ENCODE peak calls at places on chromosomes 1 and 21, in nine cellular contexts. K is cerebellar cortex; O is glomerular endothelial cell; G is HFF-Myc; M is Daoy; S is neural crest cell; Z is HT-29; C is stimulated activated CD8-positive, alpha-beta memory T cell treated with anti-CD3 and anti-CD28 coated beads, Interleukin-15, amount 100 ng/mL, for 4 hours; D is GM12891. J is an unnamed sample.

GRCh38 chr1:145871994-145872411 is 13.1 kb upstream of the PIAS3 start:
- DNase-seq in G (no peak), K (peak; percentile 67), O (no peak), S (no peak), D (peak; percentile 41), Z (no peak), M (no peak), C (no peak), J (peak; percentile 15)

GRCh38 chr1:18805925-18806849 is 53.3 kb downstream of the TAS1R2 start:
- DNase-seq in G (no peak), O (no peak), K (no peak), Z (no peak), D (no peak), S (no peak), M (no peak), C (no peak), J (peak; percentile 4)

GRCh38 chr1:66374561-66375111 is 159.3 kb upstream of the SGIP1 start:
- DNase-seq in M (peak; percentile 78), Z (no peak), K (peak; percentile 16), C (no peak), O (no peak), S (no peak), D (no peak), G (no peak), J (peak; percentile 96)

GRCh38 chr1:155801149-155801548 is 55.9 kb downstream of the GON4L start:
- DNase-seq in G (no peak), M (peak; percentile 2), D (no peak), K (no peak), S (no peak), O (no peak), Z (no peak), C (no peak), J (no peak)

GRCh38 chr21:45836268-45836655 is 145.3 kb upstream of the COL6A1 start:
- DNase-seq in O (no peak), G (no peak), K (no peak), M (no peak), C (no peak), S (no peak), D (no peak), Z (no peak), J (peak; percentile 6)

GRCh38 chr1:32249831-32250525 is 1.1 kb upstream of the LCK start:
- DNase-seq in G (no peak), K (no peak), O (peak; percentile 91), M (peak; percentile 37), Z (no peak), C (peak; percentile 64), D (peak; percentile 72), S (no peak), J (peak; percentile 76)

GRCh38 chr1:29706936-29707335 is 470.6 kb downstream of the PTPRU start:
- DNase-seq in D (peak; percentile 75), M (peak; percentile 85), Z (no peak), S (peak; percentile 52), G (peak; percentile 15), C (no peak), K (peak; percentile 11), O (no peak), J (peak; percentile 60)

GRCh38 chr1:7505871-7506676 is 265.0 kb upstream of the VAMP3 start:
- DNase-seq in D (no peak), S (no peak), O (no peak), G (no peak), K (no peak), Z (no peak), C (no peak), M (no peak), J (no peak)

GRCh38 chr1:147720557-147720956 is 39.8 kb downstream of the GJA5 start:
- DNase-seq in C (no peak), G (no peak), D (no peak), Z (no peak), K (no peak), S (no peak), O (no peak), M (no peak), J (no peak)

GRCh38 chr21:19998450-19998849 is 999.8 kb upstream of the NCAM2 start:
- DNase-seq in Z (no peak), K (no peak), C (no peak), M (no peak), G (no peak), O (no peak), D (no peak), S (no peak), J (no peak)

GRCh38 chr1:232628335-232629214 is 1.4 kb downstream of the SIPA1L2 start:
- DNase-seq in O (no peak), D (no peak), Z (peak; percentile 39), K (peak; percentile 50), G (no peak), C (no peak), S (no peak), M (no peak), J (peak; percentile 43)

GRCh38 chr1:63524166-63524565 is 841 bp downstream of the EFCAB7 start:
- DNase-seq in D (no peak), M (no peak), O (no peak), Z (peak; percentile 28), S (no peak), C (no peak), G (no peak), K (peak; percentile 14), J (peak; percentile 3)

GRCh38 chr1:210416049-210416448 is 87.3 kb downstream of the HHAT start:
- DNase-seq in M (no peak), Z (no peak), O (no peak), G (no peak), S (no peak), D (no peak), C (no peak), K (peak; percentile 40), J (no peak)

GRCh38 chr1:203428981-203429599 is 46.5 kb upstream of the PRELP start:
- DNase-seq in S (no peak), M (peak; percentile 41), O (no peak), Z (no peak), C (no peak), G (no peak), D (no peak), K (no peak), J (no peak)

GRCh38 chr1:147292635-147293251 is 50.3 kb downstream of the CHD1L start:
- DNase-seq in S (no peak), O (no peak), Z (no peak), G (peak; percentile 44), K (no peak), C (no peak), D (no peak), M (peak; percentile 37), J (peak; percentile 97)

GRCh38 chr1:230205719-230206198 is 138.7 kb downstream of the GALNT2 start:
- DNase-seq in O (no peak), M (no peak), S (no peak), Z (no peak), D (no peak), K (no peak), G (no peak), C (no peak), J (no peak)